ENCODE peak calls at places on chromosomes 11 and 22, in four cellular contexts. R is mucosa of descending colon, P is retinal pigment epithelial cell, W is psoas muscle. V is an unnamed sample.

GRCh38 chr11:62069374-62069773 is 54.4 kb upstream of the INCENP start:
- DNase-seq in R (no peak), P (no peak), W (no peak), V (no peak)

GRCh38 chr22:17773606-17774205 is 563 bp downstream of the BID start:
- DNase-seq in R (peak), P (no peak), W (peak), V (no peak)

GRCh38 chr11:45657496-45658260 is 7.7 kb downstream of the CHST1 start:
- DNase-seq in R (no peak), P (no peak), W (no peak), V (no peak)

GRCh38 chr11:89458646-89459045 is 32.5 kb downstream of the NOX4 start:
- DNase-seq in R (no peak), P (no peak), W (no peak), V (peak)

GRCh38 chr11:17699157-17700114 is 19.9 kb upstream of the MYOD1 start:
- DNase-seq in R (no peak), P (peak), W (peak), V (peak)

GRCh38 chr11:103499710-103500340 is 390.6 kb downstream of the DYNC2H1 start:
- DNase-seq in R (no peak), P (no peak), W (no peak), V (no peak)

GRCh38 chr22:27531782-27532530 is 269.6 kb downstream of the MN1 start:
- DNase-seq in R (no peak), P (peak), W (no peak), V (peak)

GRCh38 chr11:74347381-74347780 is 35.9 kb upstream of the P4HA3 start:
- DNase-seq in R (no peak), P (no peak), W (no peak), V (peak)

GRCh38 chr22:46738961-46739870 is 1.2 kb upstream of the CERK start:
- DNase-seq in R (peak), P (peak), W (peak), V (peak)

GRCh38 chr11:1122356-1123002 is 35.3 kb upstream of the MUC5AC start:
- DNase-seq in R (no peak), P (no peak), W (no peak), V (no peak)

GRCh38 chr22:36367066-36367465 is 20.7 kb downstream of the MYH9 start:
- DNase-seq in R (no peak), P (no peak), W (no peak), V (no peak)

GRCh38 chr22:36367479-36367878 is 20.3 kb downstream of the MYH9 start:
- DNase-seq in R (no peak), P (no peak), W (no peak), V (no peak)

GRCh38 chr22:36365020-36365411 is 22.8 kb downstream of the MYH9 start:
- DNase-seq in R (peak), P (peak), W (peak), V (peak)

GRCh38 chr22:36364255-36365019 is 23.3 kb downstream of the MYH9 start:
- DNase-seq in R (peak), P (no peak), W (no peak), V (no peak)

GRCh38 chr22:36366291-36366708 is 21.5 kb downstream of the MYH9 start:
- DNase-seq in R (no peak), P (peak), W (no peak), V (no peak)
- H3K4me3 ChIP-seq in R (no peak), P (no peak), W (no peak), V (no peak)

GRCh38 chr22:35177811-35178210 is 79.5 kb upstream of the HMGXB4 start:
- DNase-seq in R (no peak), P (no peak), W (no peak), V (no peak)
- TF ChIP-seq CTCF in R (no peak), P (no peak), W (no peak), V (no peak)

DNA sequence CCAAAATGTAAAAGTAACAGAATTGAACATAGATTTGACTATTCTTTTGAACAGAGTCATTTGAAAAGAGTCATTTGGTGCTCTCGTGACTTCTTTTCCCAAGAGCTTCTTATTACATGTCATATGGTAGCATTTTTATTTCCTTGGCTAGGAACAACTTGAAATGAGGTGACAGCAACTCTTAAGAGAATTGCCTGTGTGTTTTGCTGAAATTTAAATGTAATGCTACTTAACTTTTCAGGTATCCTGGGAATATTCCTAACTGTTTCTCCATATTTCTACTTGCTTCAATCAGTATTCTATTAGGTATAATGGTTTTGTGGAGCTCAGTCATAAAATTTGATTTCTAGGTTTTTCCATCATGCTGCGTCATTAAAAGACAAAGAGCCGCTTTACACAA is 700.7 kb downstream of the LUZP2 start:
- DNase-seq in R (no peak), P (no peak), W (no peak), V (no peak)
- H3K4me3 ChIP-seq in R (no peak), P (no peak), W (no peak), V (no peak)

GRCh38 chr11:119100246-119100959 is 1.2 kb downstream of the DPAGT1 start:
- DNase-seq in R (no peak), P (no peak), W (no peak), V (peak)
- TF ChIP-seq CTCF in R (no peak), P (peak), W (no peak), V (peak)

GRCh38 chr11:73172992-73173656 is 31.0 kb upstream of the FCHSD2 start:
- DNase-seq in R (no peak), P (no peak), W (no peak), V (no peak)
- H3K4me3 ChIP-seq in R (no peak), P (no peak), W (no peak), V (no peak)

GRCh38 chr11:101428918-101429317 is 154.9 kb downstream of the TRPC6 start:
- DNase-seq in R (no peak), P (no peak), W (no peak), V (peak)
- TF ChIP-seq CTCF in R (no peak), P (peak), W (no peak), V (peak)

V was measured in AG10803.